ENCODE peak calls at places on chromosomes 11 and 22, in seven cellular contexts. One of them, this sample, is unnamed. For H3K36me3, the result is how much of the 10 kb centered on the place peaks cover.

GRCh38 chr22:16970446-16970845 is 37.6 kb downstream of the GAB4 start:
- DNase-seq in upper lobe of right lung: no peak
- DNase-seq in CD4-positive, CD25-positive, alpha-beta regulatory T cell: no peak
- DNase-seq in H7: no peak
- DNase-seq in astrocyte: no peak
- DNase-seq in lower lobe of right lung: no peak
- DNase-seq in neuronal stem cell: no peak
- DNase-seq in this sample: no peak

GRCh38 chr11:134069996-134070845 is 1.3 kb downstream of the JAM3 start:
- DNase-seq in CD4-positive, CD25-positive, alpha-beta regulatory T cell: no peak
- DNase-seq in lower lobe of right lung: no peak
- DNase-seq in H7: no peak
- DNase-seq in neuronal stem cell: no peak
- DNase-seq in astrocyte: no peak
- DNase-seq in upper lobe of right lung: no peak
- DNase-seq in this sample: no peak

GRCh38 chr11:9859491-9860305 is 195.8 kb downstream of the SWAP70 start:
- DNase-seq in CD4-positive, CD25-positive, alpha-beta regulatory T cell: no peak
- DNase-seq in H7: no peak
- DNase-seq in upper lobe of right lung: no peak
- DNase-seq in neuronal stem cell: no peak
- DNase-seq in astrocyte: peak
- DNase-seq in lower lobe of right lung: no peak
- DNase-seq in this sample: peak

GRCh38 chr11:134332189-134332631 is 422 bp downstream of the GLB1L2 start:
- DNase-seq in CD4-positive, CD25-positive, alpha-beta regulatory T cell: no peak
- DNase-seq in lower lobe of right lung: no peak
- DNase-seq in upper lobe of right lung: no peak
- DNase-seq in astrocyte: no peak
- DNase-seq in neuronal stem cell: peak
- DNase-seq in H7: peak
- DNase-seq in this sample: no peak

GRCh38 chr11:73154178-73154577 is 12.1 kb upstream of the FCHSD2 start:
- DNase-seq in CD4-positive, CD25-positive, alpha-beta regulatory T cell: peak
- DNase-seq in upper lobe of right lung: no peak
- DNase-seq in H7: no peak
- DNase-seq in astrocyte: no peak
- DNase-seq in neuronal stem cell: no peak
- DNase-seq in lower lobe of right lung: no peak
- DNase-seq in this sample: no peak

GRCh38 chr22:40487663-40488249 is 117.4 kb downstream of the SGSM3 start:
- DNase-seq in lower lobe of right lung: no peak
- DNase-seq in upper lobe of right lung: no peak
- DNase-seq in H7: peak
- DNase-seq in neuronal stem cell: no peak
- DNase-seq in astrocyte: no peak
- DNase-seq in CD4-positive, CD25-positive, alpha-beta regulatory T cell: peak
- DNase-seq in this sample: peak

GRCh38 chr22:39991164-39991860 is 3.4 kb upstream of the FAM83F start:
- DNase-seq in CD4-positive, CD25-positive, alpha-beta regulatory T cell: no peak
- DNase-seq in neuronal stem cell: no peak
- DNase-seq in lower lobe of right lung: no peak
- DNase-seq in astrocyte: no peak
- DNase-seq in upper lobe of right lung: no peak
- DNase-seq in H7: no peak
- DNase-seq in this sample: no peak

GRCh38 chr11:127844843-127845242 is 742.5 kb downstream of the ETS1 start:
- DNase-seq in astrocyte: no peak
- DNase-seq in upper lobe of right lung: no peak
- DNase-seq in neuronal stem cell: peak
- DNase-seq in H7: no peak
- DNase-seq in lower lobe of right lung: no peak
- DNase-seq in CD4-positive, CD25-positive, alpha-beta regulatory T cell: no peak
- DNase-seq in this sample: no peak

GRCh38 chr11:114478768-114479167 is 39.5 kb downstream of the REXO2 start:
- DNase-seq in upper lobe of right lung: no peak
- DNase-seq in astrocyte: no peak
- DNase-seq in H7: no peak
- DNase-seq in neuronal stem cell: no peak
- DNase-seq in CD4-positive, CD25-positive, alpha-beta regulatory T cell: no peak
- DNase-seq in lower lobe of right lung: no peak
- DNase-seq in this sample: peak

GRCh38 chr11:118791015-118791960 is at the start of gene DDX6:
- DNase-seq in upper lobe of right lung: peak
- DNase-seq in neuronal stem cell: peak
- DNase-seq in CD4-positive, CD25-positive, alpha-beta regulatory T cell: peak
- DNase-seq in lower lobe of right lung: peak
- DNase-seq in H7: peak
- DNase-seq in astrocyte: peak
- DNase-seq in this sample: peak

GRCh38 chr11:108498046-108498815 is at the start of gene POGLUT3:
- DNase-seq in upper lobe of right lung: peak
- DNase-seq in neuronal stem cell: peak
- DNase-seq in lower lobe of right lung: peak
- DNase-seq in astrocyte: peak
- DNase-seq in H7: peak
- DNase-seq in CD4-positive, CD25-positive, alpha-beta regulatory T cell: peak
- DNase-seq in this sample: peak

GRCh38 chr22:45783690-45784089 is 112.1 kb downstream of the ATXN10 start:
- DNase-seq in H7: no peak
- DNase-seq in neuronal stem cell: no peak
- DNase-seq in upper lobe of right lung: no peak
- DNase-seq in lower lobe of right lung: no peak
- DNase-seq in astrocyte: no peak
- DNase-seq in CD4-positive, CD25-positive, alpha-beta regulatory T cell: no peak
- DNase-seq in this sample: no peak

GRCh38 chr11:77547863-77548551 is 41.7 kb upstream of the AQP11 start:
- DNase-seq in upper lobe of right lung: no peak
- DNase-seq in CD4-positive, CD25-positive, alpha-beta regulatory T cell: peak
- DNase-seq in astrocyte: peak
- DNase-seq in neuronal stem cell: peak
- DNase-seq in lower lobe of right lung: no peak
- DNase-seq in H7: peak
- DNase-seq in this sample: peak

GRCh38 chr11:76293189-76293631 is 86.9 kb upstream of the WNT11 start:
- DNase-seq in H7: no peak
- DNase-seq in astrocyte: no peak
- DNase-seq in upper lobe of right lung: no peak
- DNase-seq in lower lobe of right lung: no peak
- DNase-seq in neuronal stem cell: no peak
- DNase-seq in CD4-positive, CD25-positive, alpha-beta regulatory T cell: no peak
- DNase-seq in this sample: no peak

GRCh38 chr11:47705722-47706121 is 9.4 kb downstream of the AGBL2 start:
- DNase-seq in neuronal stem cell: no peak
- DNase-seq in H7: no peak
- DNase-seq in upper lobe of right lung: no peak
- DNase-seq in lower lobe of right lung: no peak
- DNase-seq in astrocyte: no peak
- DNase-seq in CD4-positive, CD25-positive, alpha-beta regulatory T cell: no peak
- DNase-seq in this sample: no peak

GRCh38 chr11:114819028-114819427 is 140.7 kb downstream of the NXPE2 start:
- DNase-seq in upper lobe of right lung: no peak
- DNase-seq in lower lobe of right lung: no peak
- DNase-seq in astrocyte: peak
- DNase-seq in neuronal stem cell: no peak
- DNase-seq in H7: no peak
- DNase-seq in CD4-positive, CD25-positive, alpha-beta regulatory T cell: no peak
- DNase-seq in this sample: no peak

GRCh38 chr11:2306971-2307732 is 5.3 kb downstream of the TSPAN32 start:
- DNase-seq in astrocyte: peak
- DNase-seq in CD4-positive, CD25-positive, alpha-beta regulatory T cell: no peak
- DNase-seq in lower lobe of right lung: peak
- DNase-seq in H7: peak
- DNase-seq in upper lobe of right lung: peak
- DNase-seq in neuronal stem cell: no peak
- DNase-seq in this sample: no peak

GRCh38 chr22:44424131-44424711 is 73.8 kb downstream of the RTL6 start:
- DNase-seq in lower lobe of right lung: no peak
- DNase-seq in CD4-positive, CD25-positive, alpha-beta regulatory T cell: no peak
- DNase-seq in astrocyte: no peak
- DNase-seq in upper lobe of right lung: no peak
- DNase-seq in H7: peak
- DNase-seq in neuronal stem cell: no peak
- DNase-seq in this sample: no peak

GRCh38 chr22:21447694-21448402 is 19.3 kb upstream of the TMEM191C start:
- DNase-seq in astrocyte: no peak
- DNase-seq in neuronal stem cell: no peak
- DNase-seq in upper lobe of right lung: peak
- DNase-seq in lower lobe of right lung: peak
- DNase-seq in H7: peak
- DNase-seq in CD4-positive, CD25-positive, alpha-beta regulatory T cell: no peak
- DNase-seq in this sample: no peak

GRCh38 chr11:112694813-112695212 is 266.4 kb upstream of the NCAM1 start:
- DNase-seq in H7: no peak
- DNase-seq in upper lobe of right lung: no peak
- DNase-seq in CD4-positive, CD25-positive, alpha-beta regulatory T cell: no peak
- DNase-seq in neuronal stem cell: no peak
- DNase-seq in astrocyte: no peak
- DNase-seq in lower lobe of right lung: no peak
- DNase-seq in this sample: no peak

GRCh38 chr11:1228921-1229451 is 6.1 kb downstream of the MUC5B start:
- DNase-seq in upper lobe of right lung: peak
- DNase-seq in H7: peak
- DNase-seq in astrocyte: no peak
- DNase-seq in lower lobe of right lung: no peak
- DNase-seq in CD4-positive, CD25-positive, alpha-beta regulatory T cell: no peak
- DNase-seq in neuronal stem cell: no peak
- DNase-seq in this sample: no peak

GRCh38 chr11:65743928-65744698 is 23.5 kb upstream of the RNASEH2C start:
- DNase-seq in upper lobe of right lung: no peak
- DNase-seq in H7: peak
- DNase-seq in astrocyte: no peak
- DNase-seq in CD4-positive, CD25-positive, alpha-beta regulatory T cell: no peak
- DNase-seq in lower lobe of right lung: no peak
- DNase-seq in neuronal stem cell: no peak
- DNase-seq in this sample: peak

GRCh38 chr11:121610706-121611105 is 157.9 kb upstream of the SORL1-AS1 start:
- DNase-seq in upper lobe of right lung: no peak
- DNase-seq in astrocyte: no peak
- DNase-seq in CD4-positive, CD25-positive, alpha-beta regulatory T cell: no peak
- DNase-seq in lower lobe of right lung: no peak
- DNase-seq in H7: no peak
- DNase-seq in neuronal stem cell: no peak
- DNase-seq in this sample: no peak

GRCh38 chr11:123672568-123672967 is 18.1 kb upstream of the SCN3B start:
- DNase-seq in CD4-positive, CD25-positive, alpha-beta regulatory T cell: no peak
- DNase-seq in H7: no peak
- DNase-seq in upper lobe of right lung: no peak
- DNase-seq in neuronal stem cell: no peak
- DNase-seq in astrocyte: no peak
- DNase-seq in lower lobe of right lung: no peak
- DNase-seq in this sample: no peak

GRCh38 chr11:121521145-121522042 is 68.6 kb upstream of the SORL1-AS1 start:
- DNase-seq in lower lobe of right lung: no peak
- DNase-seq in neuronal stem cell: no peak
- DNase-seq in upper lobe of right lung: no peak
- DNase-seq in astrocyte: no peak
- DNase-seq in H7: no peak
- DNase-seq in CD4-positive, CD25-positive, alpha-beta regulatory T cell: no peak
- DNase-seq in this sample: no peak

GRCh38 chr11:67351275-67352005 is 1.9 kb downstream of the POLD4 start:
- DNase-seq in upper lobe of right lung: peak
- DNase-seq in H7: peak
- DNase-seq in CD4-positive, CD25-positive, alpha-beta regulatory T cell: peak
- DNase-seq in neuronal stem cell: no peak
- DNase-seq in astrocyte: peak
- DNase-seq in lower lobe of right lung: peak
- DNase-seq in this sample: peak

GRCh38 chr11:115677190-115677589 is 173.0 kb upstream of the CADM1 start:
- DNase-seq in neuronal stem cell: no peak
- DNase-seq in astrocyte: no peak
- DNase-seq in CD4-positive, CD25-positive, alpha-beta regulatory T cell: no peak
- DNase-seq in lower lobe of right lung: no peak
- DNase-seq in upper lobe of right lung: no peak
- DNase-seq in H7: no peak
- DNase-seq in this sample: no peak

GRCh38 chr11:128878455-128878854 is 11.4 kb upstream of the KCNJ1 start:
- DNase-seq in lower lobe of right lung: no peak
- DNase-seq in CD4-positive, CD25-positive, alpha-beta regulatory T cell: no peak
- DNase-seq in astrocyte: no peak
- DNase-seq in neuronal stem cell: no peak
- DNase-seq in upper lobe of right lung: no peak
- DNase-seq in H7: no peak
- DNase-seq in this sample: no peak

GRCh38 chr11:102367364-102367763 is 20.4 kb downstream of the BIRC2 start:
- DNase-seq in neuronal stem cell: no peak
- DNase-seq in astrocyte: no peak
- DNase-seq in upper lobe of right lung: no peak
- DNase-seq in H7: no peak
- DNase-seq in CD4-positive, CD25-positive, alpha-beta regulatory T cell: peak
- DNase-seq in lower lobe of right lung: no peak
- DNase-seq in this sample: peak

GRCh38 chr11:116335078-116335477 is 437.7 kb downstream of the BUD13 start:
- DNase-seq in upper lobe of right lung: no peak
- DNase-seq in CD4-positive, CD25-positive, alpha-beta regulatory T cell: no peak
- DNase-seq in lower lobe of right lung: no peak
- DNase-seq in H7: no peak
- DNase-seq in neuronal stem cell: no peak
- DNase-seq in astrocyte: no peak
- DNase-seq in this sample: no peak

GRCh38 chr22:43135565-43135964 is 7.6 kb downstream of the MCAT start:
- DNase-seq in lower lobe of right lung: no peak
- DNase-seq in astrocyte: no peak
- DNase-seq in upper lobe of right lung: no peak
- DNase-seq in CD4-positive, CD25-positive, alpha-beta regulatory T cell: no peak
- DNase-seq in H7: no peak
- DNase-seq in neuronal stem cell: no peak
- DNase-seq in this sample: no peak
- H3K36me3 ChIP-seq in lower lobe of right lung: half or more
- H3K36me3 ChIP-seq in astrocyte: under half
- H3K36me3 ChIP-seq in upper lobe of right lung: half or more
- H3K36me3 ChIP-seq in CD4-positive, CD25-positive, alpha-beta regulatory T cell: under half
- H3K36me3 ChIP-seq in H7: under half
- H3K36me3 ChIP-seq in neuronal stem cell: half or more
- H3K36me3 ChIP-seq in this sample: under half

GRCh38 chr11:126246636-126247035 is 22.1 kb downstream of the SRPRA start:
- DNase-seq in upper lobe of right lung: no peak
- DNase-seq in neuronal stem cell: no peak
- DNase-seq in H7: no peak
- DNase-seq in CD4-positive, CD25-positive, alpha-beta regulatory T cell: no peak
- DNase-seq in lower lobe of right lung: no peak
- DNase-seq in astrocyte: peak
- DNase-seq in this sample: peak
- H3K36me3 ChIP-seq in upper lobe of right lung: under half
- H3K36me3 ChIP-seq in neuronal stem cell: under half
- H3K36me3 ChIP-seq in H7: under half
- H3K36me3 ChIP-seq in CD4-positive, CD25-positive, alpha-beta regulatory T cell: under half
- H3K36me3 ChIP-seq in lower lobe of right lung: half or more
- H3K36me3 ChIP-seq in astrocyte: under half
- H3K36me3 ChIP-seq in this sample: under half

GRCh38 chr11:61848631-61849030 is 20.5 kb downstream of the FADS2 start:
- DNase-seq in lower lobe of right lung: no peak
- DNase-seq in upper lobe of right lung: no peak
- DNase-seq in neuronal stem cell: no peak
- DNase-seq in CD4-positive, CD25-positive, alpha-beta regulatory T cell: no peak
- DNase-seq in astrocyte: no peak
- DNase-seq in H7: no peak
- DNase-seq in this sample: no peak
- H3K36me3 ChIP-seq in lower lobe of right lung: half or more
- H3K36me3 ChIP-seq in upper lobe of right lung: under half
- H3K36me3 ChIP-seq in neuronal stem cell: half or more
- H3K36me3 ChIP-seq in CD4-positive, CD25-positive, alpha-beta regulatory T cell: under half
- H3K36me3 ChIP-seq in astrocyte: under half
- H3K36me3 ChIP-seq in H7: half or more
- H3K36me3 ChIP-seq in this sample: half or more

GRCh38 chr11:45512749-45513148 is 152.7 kb downstream of the CHST1 start:
- DNase-seq in lower lobe of right lung: no peak
- DNase-seq in neuronal stem cell: no peak
- DNase-seq in upper lobe of right lung: no peak
- DNase-seq in H7: no peak
- DNase-seq in astrocyte: no peak
- DNase-seq in CD4-positive, CD25-positive, alpha-beta regulatory T cell: no peak
- DNase-seq in this sample: no peak
- H3K36me3 ChIP-seq in lower lobe of right lung: under half
- H3K36me3 ChIP-seq in neuronal stem cell: under half
- H3K36me3 ChIP-seq in upper lobe of right lung: under half
- H3K36me3 ChIP-seq in H7: under half
- H3K36me3 ChIP-seq in astrocyte: under half
- H3K36me3 ChIP-seq in CD4-positive, CD25-positive, alpha-beta regulatory T cell: under half
- H3K36me3 ChIP-seq in this sample: under half